ENCODE peak calls at places on chromosome 10, in ten cellular contexts. One of them, this sample, is unnamed.

GRCh38 chr10:124292911-124293640 is 125.6 kb downstream of the OAT start:
- DNase-seq in posterior vena cava: peak
- DNase-seq in activated T-cell treated with anti-CD3 and anti-CD28 coated beads for 1 hour: no peak
- DNase-seq in GM13977: no peak
- DNase-seq in adrenal gland: no peak
- DNase-seq in amniotic stem cell: no peak
- DNase-seq in MCF 10A: no peak
- DNase-seq in EH: peak
- DNase-seq in NCI-H1105 treated with DMSO at 0.1 percent for 48 hours: no peak
- DNase-seq in heart left ventricle: no peak
- DNase-seq in this sample: no peak

GRCh38 chr10:119634219-119634544 is 17.0 kb upstream of the BAG3 start:
- DNase-seq in activated T-cell treated with anti-CD3 and anti-CD28 coated beads for 1 hour: no peak
- DNase-seq in MCF 10A: no peak
- DNase-seq in NCI-H1105 treated with DMSO at 0.1 percent for 48 hours: no peak
- DNase-seq in amniotic stem cell: no peak
- DNase-seq in GM13977: no peak
- DNase-seq in adrenal gland: peak
- DNase-seq in EH: peak
- DNase-seq in posterior vena cava: no peak
- DNase-seq in heart left ventricle: no peak
- DNase-seq in this sample: no peak

GRCh38 chr10:72812798-72813430 is 80.6 kb upstream of the OIT3 start:
- DNase-seq in posterior vena cava: no peak
- DNase-seq in adrenal gland: no peak
- DNase-seq in GM13977: no peak
- DNase-seq in NCI-H1105 treated with DMSO at 0.1 percent for 48 hours: no peak
- DNase-seq in EH: peak
- DNase-seq in MCF 10A: peak
- DNase-seq in activated T-cell treated with anti-CD3 and anti-CD28 coated beads for 1 hour: no peak
- DNase-seq in amniotic stem cell: peak
- DNase-seq in heart left ventricle: no peak
- DNase-seq in this sample: no peak

GRCh38 chr10:101006593-101007098 is 7.0 kb downstream of the LZTS2 start:
- DNase-seq in NCI-H1105 treated with DMSO at 0.1 percent for 48 hours: no peak
- DNase-seq in posterior vena cava: no peak
- DNase-seq in activated T-cell treated with anti-CD3 and anti-CD28 coated beads for 1 hour: no peak
- DNase-seq in adrenal gland: no peak
- DNase-seq in amniotic stem cell: no peak
- DNase-seq in EH: no peak
- DNase-seq in MCF 10A: no peak
- DNase-seq in heart left ventricle: no peak
- DNase-seq in GM13977: no peak
- DNase-seq in this sample: no peak

GRCh38 chr10:108812296-108812695 is 1111.0 kb downstream of the XPNPEP1 start:
- DNase-seq in NCI-H1105 treated with DMSO at 0.1 percent for 48 hours: no peak
- DNase-seq in GM13977: no peak
- DNase-seq in activated T-cell treated with anti-CD3 and anti-CD28 coated beads for 1 hour: no peak
- DNase-seq in amniotic stem cell: no peak
- DNase-seq in EH: peak
- DNase-seq in MCF 10A: no peak
- DNase-seq in adrenal gland: no peak
- DNase-seq in posterior vena cava: no peak
- DNase-seq in heart left ventricle: no peak
- DNase-seq in this sample: no peak

GRCh38 chr10:117698809-117699208 is 156.3 kb downstream of the EMX2 start:
- DNase-seq in adrenal gland: no peak
- DNase-seq in amniotic stem cell: no peak
- DNase-seq in heart left ventricle: no peak
- DNase-seq in NCI-H1105 treated with DMSO at 0.1 percent for 48 hours: no peak
- DNase-seq in EH: no peak
- DNase-seq in GM13977: no peak
- DNase-seq in activated T-cell treated with anti-CD3 and anti-CD28 coated beads for 1 hour: no peak
- DNase-seq in MCF 10A: no peak
- DNase-seq in posterior vena cava: no peak
- DNase-seq in this sample: no peak

GRCh38 chr10:130885021-130885655 is 426.4 kb downstream of the TCERG1L start:
- DNase-seq in heart left ventricle: no peak
- DNase-seq in posterior vena cava: no peak
- DNase-seq in MCF 10A: no peak
- DNase-seq in GM13977: no peak
- DNase-seq in adrenal gland: peak
- DNase-seq in activated T-cell treated with anti-CD3 and anti-CD28 coated beads for 1 hour: no peak
- DNase-seq in EH: no peak
- DNase-seq in amniotic stem cell: no peak
- DNase-seq in NCI-H1105 treated with DMSO at 0.1 percent for 48 hours: no peak
- DNase-seq in this sample: no peak

GRCh38 chr10:102473445-102474331 is 22.3 kb upstream of the C10orf95 start:
- DNase-seq in EH: no peak
- DNase-seq in amniotic stem cell: no peak
- DNase-seq in MCF 10A: no peak
- DNase-seq in posterior vena cava: no peak
- DNase-seq in GM13977: no peak
- DNase-seq in heart left ventricle: no peak
- DNase-seq in NCI-H1105 treated with DMSO at 0.1 percent for 48 hours: no peak
- DNase-seq in activated T-cell treated with anti-CD3 and anti-CD28 coated beads for 1 hour: peak
- DNase-seq in adrenal gland: no peak
- DNase-seq in this sample: no peak

GRCh38 chr10:59817806-59818205 is 64.6 kb upstream of the MRLN start:
- DNase-seq in activated T-cell treated with anti-CD3 and anti-CD28 coated beads for 1 hour: no peak
- DNase-seq in EH: peak
- DNase-seq in adrenal gland: peak
- DNase-seq in NCI-H1105 treated with DMSO at 0.1 percent for 48 hours: no peak
- DNase-seq in MCF 10A: no peak
- DNase-seq in GM13977: no peak
- DNase-seq in amniotic stem cell: no peak
- DNase-seq in posterior vena cava: peak
- DNase-seq in heart left ventricle: peak
- DNase-seq in this sample: no peak

GRCh38 chr10:129219364-129219763 is 247.7 kb upstream of the MGMT start:
- DNase-seq in adrenal gland: no peak
- DNase-seq in heart left ventricle: no peak
- DNase-seq in activated T-cell treated with anti-CD3 and anti-CD28 coated beads for 1 hour: no peak
- DNase-seq in posterior vena cava: no peak
- DNase-seq in amniotic stem cell: no peak
- DNase-seq in GM13977: no peak
- DNase-seq in EH: no peak
- DNase-seq in NCI-H1105 treated with DMSO at 0.1 percent for 48 hours: no peak
- DNase-seq in MCF 10A: no peak
- DNase-seq in this sample: no peak

GRCh38 chr10:112981553-112981952 is 31.5 kb downstream of the TCF7L2 start:
- DNase-seq in heart left ventricle: no peak
- DNase-seq in MCF 10A: no peak
- DNase-seq in NCI-H1105 treated with DMSO at 0.1 percent for 48 hours: no peak
- DNase-seq in activated T-cell treated with anti-CD3 and anti-CD28 coated beads for 1 hour: no peak
- DNase-seq in GM13977: peak
- DNase-seq in posterior vena cava: no peak
- DNase-seq in amniotic stem cell: no peak
- DNase-seq in adrenal gland: no peak
- DNase-seq in EH: peak
- DNase-seq in this sample: no peak

GRCh38 chr10:83605783-83606182 is 533.5 kb upstream of the GHITM start:
- DNase-seq in GM13977: no peak
- DNase-seq in adrenal gland: no peak
- DNase-seq in EH: peak
- DNase-seq in NCI-H1105 treated with DMSO at 0.1 percent for 48 hours: no peak
- DNase-seq in amniotic stem cell: no peak
- DNase-seq in heart left ventricle: no peak
- DNase-seq in MCF 10A: peak
- DNase-seq in posterior vena cava: no peak
- DNase-seq in activated T-cell treated with anti-CD3 and anti-CD28 coated beads for 1 hour: no peak
- DNase-seq in this sample: no peak